ENCODE peak calls at places on chromosomes 6 and 20, in seven cellular contexts. One of them, this sample, is unnamed.
A peak's percentile ranks its signal among the peaks of the same experiment; 100 is the strongest.

GRCh38 chr20:64157878-64158277 is 6.4 kb upstream of the MYT1 start:
- DNase-seq in cardiac fibroblast: no peak
- DNase-seq in T-helper 17 cell: no peak
- DNase-seq in endothelial cell: no peak
- DNase-seq in activated CD8-positive, alpha-beta memory T cell treated with anti-CD3 and anti-CD28 coated beads for 48 hours: no peak
- DNase-seq in stimulated activated CD4-positive, alpha-beta T cell treated with anti-CD3 and anti-CD28 coated beads, Interleukin-2, amount 100 ng/mL, for 48 hours: no peak
- DNase-seq in epithelial cell of esophagus: no peak
- DNase-seq in this sample: no peak

GRCh38 chr20:2771631-2772080 is 28.8 kb downstream of the CPXM1 start:
- DNase-seq in epithelial cell of esophagus: no peak
- DNase-seq in stimulated activated CD4-positive, alpha-beta T cell treated with anti-CD3 and anti-CD28 coated beads, Interleukin-2, amount 100 ng/mL, for 48 hours: no peak
- DNase-seq in cardiac fibroblast: peak; percentile 36
- DNase-seq in activated CD8-positive, alpha-beta memory T cell treated with anti-CD3 and anti-CD28 coated beads for 48 hours: no peak
- DNase-seq in endothelial cell: no peak
- DNase-seq in T-helper 17 cell: no peak
- DNase-seq in this sample: no peak

GRCh38 chr6:54085526-54085925 is 25.7 kb upstream of the MLIP start:
- DNase-seq in activated CD8-positive, alpha-beta memory T cell treated with anti-CD3 and anti-CD28 coated beads for 48 hours: no peak
- DNase-seq in cardiac fibroblast: peak; percentile 58
- DNase-seq in T-helper 17 cell: no peak
- DNase-seq in endothelial cell: no peak
- DNase-seq in stimulated activated CD4-positive, alpha-beta T cell treated with anti-CD3 and anti-CD28 coated beads, Interleukin-2, amount 100 ng/mL, for 48 hours: no peak
- DNase-seq in epithelial cell of esophagus: peak; percentile 13
- DNase-seq in this sample: no peak

GRCh38 chr6:168169624-168170023 is 90.6 kb upstream of the FRMD1 start:
- DNase-seq in stimulated activated CD4-positive, alpha-beta T cell treated with anti-CD3 and anti-CD28 coated beads, Interleukin-2, amount 100 ng/mL, for 48 hours: no peak
- DNase-seq in cardiac fibroblast: no peak
- DNase-seq in activated CD8-positive, alpha-beta memory T cell treated with anti-CD3 and anti-CD28 coated beads for 48 hours: no peak
- DNase-seq in T-helper 17 cell: no peak
- DNase-seq in endothelial cell: no peak
- DNase-seq in epithelial cell of esophagus: no peak
- DNase-seq in this sample: no peak

GRCh38 chr6:118712955-118713354 is 61.6 kb upstream of the CEP85L start:
- DNase-seq in T-helper 17 cell: no peak
- DNase-seq in activated CD8-positive, alpha-beta memory T cell treated with anti-CD3 and anti-CD28 coated beads for 48 hours: no peak
- DNase-seq in endothelial cell: no peak
- DNase-seq in stimulated activated CD4-positive, alpha-beta T cell treated with anti-CD3 and anti-CD28 coated beads, Interleukin-2, amount 100 ng/mL, for 48 hours: no peak
- DNase-seq in epithelial cell of esophagus: peak; percentile 73
- DNase-seq in cardiac fibroblast: peak; percentile 45
- DNase-seq in this sample: no peak

GRCh38 chr6:20826378-20826777 is 292.1 kb downstream of the CDKAL1 start:
- DNase-seq in cardiac fibroblast: peak; percentile 64
- DNase-seq in endothelial cell: no peak
- DNase-seq in epithelial cell of esophagus: peak; percentile 44
- DNase-seq in stimulated activated CD4-positive, alpha-beta T cell treated with anti-CD3 and anti-CD28 coated beads, Interleukin-2, amount 100 ng/mL, for 48 hours: no peak
- DNase-seq in activated CD8-positive, alpha-beta memory T cell treated with anti-CD3 and anti-CD28 coated beads for 48 hours: no peak
- DNase-seq in T-helper 17 cell: no peak
- DNase-seq in this sample: peak; percentile 29

GRCh38 chr6:161067749-161068148 is 76.2 kb downstream of the MAP3K4 start:
- DNase-seq in endothelial cell: no peak
- DNase-seq in activated CD8-positive, alpha-beta memory T cell treated with anti-CD3 and anti-CD28 coated beads for 48 hours: no peak
- DNase-seq in stimulated activated CD4-positive, alpha-beta T cell treated with anti-CD3 and anti-CD28 coated beads, Interleukin-2, amount 100 ng/mL, for 48 hours: no peak
- DNase-seq in cardiac fibroblast: no peak
- DNase-seq in epithelial cell of esophagus: no peak
- DNase-seq in T-helper 17 cell: no peak
- DNase-seq in this sample: peak; percentile 19

GRCh38 chr20:53655909-53656652 is 62.4 kb upstream of the ZNF217 start:
- DNase-seq in epithelial cell of esophagus: peak; percentile 38
- DNase-seq in endothelial cell: no peak
- DNase-seq in stimulated activated CD4-positive, alpha-beta T cell treated with anti-CD3 and anti-CD28 coated beads, Interleukin-2, amount 100 ng/mL, for 48 hours: no peak
- DNase-seq in T-helper 17 cell: no peak
- DNase-seq in activated CD8-positive, alpha-beta memory T cell treated with anti-CD3 and anti-CD28 coated beads for 48 hours: no peak
- DNase-seq in cardiac fibroblast: peak; percentile 35
- DNase-seq in this sample: no peak

GRCh38 chr6:147099974-147100373 is 104.2 kb upstream of the STXBP5 start:
- DNase-seq in activated CD8-positive, alpha-beta memory T cell treated with anti-CD3 and anti-CD28 coated beads for 48 hours: no peak
- DNase-seq in endothelial cell: no peak
- DNase-seq in epithelial cell of esophagus: peak; percentile 18
- DNase-seq in cardiac fibroblast: peak; percentile 70
- DNase-seq in stimulated activated CD4-positive, alpha-beta T cell treated with anti-CD3 and anti-CD28 coated beads, Interleukin-2, amount 100 ng/mL, for 48 hours: no peak
- DNase-seq in T-helper 17 cell: no peak
- DNase-seq in this sample: no peak

GRCh38 chr20:5171790-5172164 is 45.0 kb downstream of the CDS2 start:
- DNase-seq in T-helper 17 cell: no peak
- DNase-seq in stimulated activated CD4-positive, alpha-beta T cell treated with anti-CD3 and anti-CD28 coated beads, Interleukin-2, amount 100 ng/mL, for 48 hours: no peak
- DNase-seq in cardiac fibroblast: no peak
- DNase-seq in endothelial cell: no peak
- DNase-seq in activated CD8-positive, alpha-beta memory T cell treated with anti-CD3 and anti-CD28 coated beads for 48 hours: no peak
- DNase-seq in epithelial cell of esophagus: no peak
- DNase-seq in this sample: no peak

GRCh38 chr6:160978141-160978926 is 13.2 kb upstream of the MAP3K4 start:
- DNase-seq in endothelial cell: no peak
- DNase-seq in cardiac fibroblast: peak; percentile 42
- DNase-seq in stimulated activated CD4-positive, alpha-beta T cell treated with anti-CD3 and anti-CD28 coated beads, Interleukin-2, amount 100 ng/mL, for 48 hours: no peak
- DNase-seq in activated CD8-positive, alpha-beta memory T cell treated with anti-CD3 and anti-CD28 coated beads for 48 hours: no peak
- DNase-seq in epithelial cell of esophagus: peak; percentile 71
- DNase-seq in T-helper 17 cell: no peak
- DNase-seq in this sample: no peak

GRCh38 chr20:62726276-62726675 is 17.6 kb downstream of the NTSR1 start:
- DNase-seq in endothelial cell: no peak
- DNase-seq in epithelial cell of esophagus: no peak
- DNase-seq in activated CD8-positive, alpha-beta memory T cell treated with anti-CD3 and anti-CD28 coated beads for 48 hours: no peak
- DNase-seq in stimulated activated CD4-positive, alpha-beta T cell treated with anti-CD3 and anti-CD28 coated beads, Interleukin-2, amount 100 ng/mL, for 48 hours: no peak
- DNase-seq in T-helper 17 cell: no peak
- DNase-seq in cardiac fibroblast: no peak
- DNase-seq in this sample: no peak

GRCh38 chr6:43184268-43184985 is 2.4 kb downstream of the CUL9 start:
- DNase-seq in T-helper 17 cell: no peak
- DNase-seq in endothelial cell: no peak
- DNase-seq in epithelial cell of esophagus: peak; percentile 20
- DNase-seq in cardiac fibroblast: no peak
- DNase-seq in stimulated activated CD4-positive, alpha-beta T cell treated with anti-CD3 and anti-CD28 coated beads, Interleukin-2, amount 100 ng/mL, for 48 hours: no peak
- DNase-seq in activated CD8-positive, alpha-beta memory T cell treated with anti-CD3 and anti-CD28 coated beads for 48 hours: no peak
- DNase-seq in this sample: no peak

GRCh38 chr6:43966806-43967575 is 160.3 kb downstream of the MRPL14 start:
- DNase-seq in cardiac fibroblast: no peak
- DNase-seq in epithelial cell of esophagus: no peak
- DNase-seq in T-helper 17 cell: no peak
- DNase-seq in activated CD8-positive, alpha-beta memory T cell treated with anti-CD3 and anti-CD28 coated beads for 48 hours: no peak
- DNase-seq in stimulated activated CD4-positive, alpha-beta T cell treated with anti-CD3 and anti-CD28 coated beads, Interleukin-2, amount 100 ng/mL, for 48 hours: no peak
- DNase-seq in endothelial cell: no peak
- DNase-seq in this sample: no peak

GRCh38 chr6:49328051-49328450 is 135.0 kb downstream of the MMUT start:
- DNase-seq in stimulated activated CD4-positive, alpha-beta T cell treated with anti-CD3 and anti-CD28 coated beads, Interleukin-2, amount 100 ng/mL, for 48 hours: no peak
- DNase-seq in T-helper 17 cell: no peak
- DNase-seq in endothelial cell: no peak
- DNase-seq in cardiac fibroblast: peak; percentile 49
- DNase-seq in epithelial cell of esophagus: no peak
- DNase-seq in activated CD8-positive, alpha-beta memory T cell treated with anti-CD3 and anti-CD28 coated beads for 48 hours: no peak
- DNase-seq in this sample: no peak

GRCh38 chr6:74128536-74128935 is 432.5 kb downstream of the CD109 start:
- DNase-seq in cardiac fibroblast: no peak
- DNase-seq in T-helper 17 cell: no peak
- DNase-seq in epithelial cell of esophagus: peak; percentile 10
- DNase-seq in endothelial cell: no peak
- DNase-seq in stimulated activated CD4-positive, alpha-beta T cell treated with anti-CD3 and anti-CD28 coated beads, Interleukin-2, amount 100 ng/mL, for 48 hours: no peak
- DNase-seq in activated CD8-positive, alpha-beta memory T cell treated with anti-CD3 and anti-CD28 coated beads for 48 hours: no peak
- DNase-seq in this sample: no peak

GRCh38 chr6:114282268-114282667 is 60.6 kb downstream of the HS3ST5 start:
- DNase-seq in activated CD8-positive, alpha-beta memory T cell treated with anti-CD3 and anti-CD28 coated beads for 48 hours: no peak
- DNase-seq in epithelial cell of esophagus: no peak
- DNase-seq in endothelial cell: no peak
- DNase-seq in T-helper 17 cell: no peak
- DNase-seq in stimulated activated CD4-positive, alpha-beta T cell treated with anti-CD3 and anti-CD28 coated beads, Interleukin-2, amount 100 ng/mL, for 48 hours: no peak
- DNase-seq in cardiac fibroblast: no peak
- DNase-seq in this sample: peak; percentile 38

GRCh38 chr20:24118781-24119175 is 130.2 kb upstream of the GGTLC1 start:
- DNase-seq in cardiac fibroblast: peak; percentile 61
- DNase-seq in activated CD8-positive, alpha-beta memory T cell treated with anti-CD3 and anti-CD28 coated beads for 48 hours: no peak
- DNase-seq in T-helper 17 cell: no peak
- DNase-seq in epithelial cell of esophagus: peak; percentile 63
- DNase-seq in endothelial cell: no peak
- DNase-seq in stimulated activated CD4-positive, alpha-beta T cell treated with anti-CD3 and anti-CD28 coated beads, Interleukin-2, amount 100 ng/mL, for 48 hours: no peak
- DNase-seq in this sample: peak; percentile 71

GRCh38 chr20:46031014-46031569 is 2.1 kb downstream of the SLC12A5 start:
- DNase-seq in activated CD8-positive, alpha-beta memory T cell treated with anti-CD3 and anti-CD28 coated beads for 48 hours: no peak
- DNase-seq in epithelial cell of esophagus: no peak
- DNase-seq in cardiac fibroblast: no peak
- DNase-seq in stimulated activated CD4-positive, alpha-beta T cell treated with anti-CD3 and anti-CD28 coated beads, Interleukin-2, amount 100 ng/mL, for 48 hours: no peak
- DNase-seq in endothelial cell: no peak
- DNase-seq in T-helper 17 cell: no peak
- DNase-seq in this sample: no peak

GRCh38 chr6:79656134-79656533 is 25.0 kb downstream of the SH3BGRL2 start:
- DNase-seq in endothelial cell: no peak
- DNase-seq in T-helper 17 cell: no peak
- DNase-seq in cardiac fibroblast: no peak
- DNase-seq in epithelial cell of esophagus: peak; percentile 59
- DNase-seq in activated CD8-positive, alpha-beta memory T cell treated with anti-CD3 and anti-CD28 coated beads for 48 hours: no peak
- DNase-seq in stimulated activated CD4-positive, alpha-beta T cell treated with anti-CD3 and anti-CD28 coated beads, Interleukin-2, amount 100 ng/mL, for 48 hours: no peak
- DNase-seq in this sample: no peak

GRCh38 chr20:49426873-49427272 is 55.6 kb downstream of the KCNB1 start:
- DNase-seq in T-helper 17 cell: no peak
- DNase-seq in endothelial cell: no peak
- DNase-seq in stimulated activated CD4-positive, alpha-beta T cell treated with anti-CD3 and anti-CD28 coated beads, Interleukin-2, amount 100 ng/mL, for 48 hours: no peak
- DNase-seq in activated CD8-positive, alpha-beta memory T cell treated with anti-CD3 and anti-CD28 coated beads for 48 hours: no peak
- DNase-seq in cardiac fibroblast: no peak
- DNase-seq in epithelial cell of esophagus: peak; percentile 25
- DNase-seq in this sample: no peak

GRCh38 chr20:37531856-37532255 is 4.2 kb upstream of the BLCAP start:
- DNase-seq in activated CD8-positive, alpha-beta memory T cell treated with anti-CD3 and anti-CD28 coated beads for 48 hours: no peak
- DNase-seq in epithelial cell of esophagus: no peak
- DNase-seq in cardiac fibroblast: no peak
- DNase-seq in T-helper 17 cell: no peak
- DNase-seq in stimulated activated CD4-positive, alpha-beta T cell treated with anti-CD3 and anti-CD28 coated beads, Interleukin-2, amount 100 ng/mL, for 48 hours: no peak
- DNase-seq in endothelial cell: no peak
- DNase-seq in this sample: no peak

GRCh38 chr6:95519228-95520037 is 57.9 kb upstream of the MANEA start:
- DNase-seq in epithelial cell of esophagus: no peak
- DNase-seq in T-helper 17 cell: no peak
- DNase-seq in endothelial cell: no peak
- DNase-seq in cardiac fibroblast: no peak
- DNase-seq in stimulated activated CD4-positive, alpha-beta T cell treated with anti-CD3 and anti-CD28 coated beads, Interleukin-2, amount 100 ng/mL, for 48 hours: no peak
- DNase-seq in activated CD8-positive, alpha-beta memory T cell treated with anti-CD3 and anti-CD28 coated beads for 48 hours: no peak
- DNase-seq in this sample: no peak

GRCh38 chr20:61127311-61128044 is 124.6 kb upstream of the CDH4 start:
- DNase-seq in epithelial cell of esophagus: peak; percentile 50
- DNase-seq in stimulated activated CD4-positive, alpha-beta T cell treated with anti-CD3 and anti-CD28 coated beads, Interleukin-2, amount 100 ng/mL, for 48 hours: no peak
- DNase-seq in endothelial cell: no peak
- DNase-seq in activated CD8-positive, alpha-beta memory T cell treated with anti-CD3 and anti-CD28 coated beads for 48 hours: no peak
- DNase-seq in cardiac fibroblast: no peak
- DNase-seq in T-helper 17 cell: no peak
- DNase-seq in this sample: no peak

GRCh38 chr6:133637874-133638273 is 251.0 kb upstream of the TCF21 start:
- DNase-seq in T-helper 17 cell: no peak
- DNase-seq in stimulated activated CD4-positive, alpha-beta T cell treated with anti-CD3 and anti-CD28 coated beads, Interleukin-2, amount 100 ng/mL, for 48 hours: no peak
- DNase-seq in activated CD8-positive, alpha-beta memory T cell treated with anti-CD3 and anti-CD28 coated beads for 48 hours: no peak
- DNase-seq in endothelial cell: no peak
- DNase-seq in cardiac fibroblast: no peak
- DNase-seq in epithelial cell of esophagus: no peak
- DNase-seq in this sample: no peak

GRCh38 chr20:50582092-50582491 is 71.9 kb downstream of the PTPN1 start:
- DNase-seq in activated CD8-positive, alpha-beta memory T cell treated with anti-CD3 and anti-CD28 coated beads for 48 hours: no peak
- DNase-seq in epithelial cell of esophagus: no peak
- DNase-seq in T-helper 17 cell: no peak
- DNase-seq in cardiac fibroblast: no peak
- DNase-seq in stimulated activated CD4-positive, alpha-beta T cell treated with anti-CD3 and anti-CD28 coated beads, Interleukin-2, amount 100 ng/mL, for 48 hours: no peak
- DNase-seq in endothelial cell: no peak
- DNase-seq in this sample: no peak

GRCh38 chr6:26330835-26331808 is 33.9 kb upstream of the BTN3A2 start:
- DNase-seq in T-helper 17 cell: peak; percentile 22
- DNase-seq in activated CD8-positive, alpha-beta memory T cell treated with anti-CD3 and anti-CD28 coated beads for 48 hours: peak; percentile 54
- DNase-seq in endothelial cell: no peak
- DNase-seq in epithelial cell of esophagus: peak; percentile 67
- DNase-seq in stimulated activated CD4-positive, alpha-beta T cell treated with anti-CD3 and anti-CD28 coated beads, Interleukin-2, amount 100 ng/mL, for 48 hours: peak; percentile 59
- DNase-seq in cardiac fibroblast: peak; percentile 21
- DNase-seq in this sample: peak; percentile 88

GRCh38 chr6:80508885-80509630 is 402.6 kb downstream of the BCKDHB start:
- DNase-seq in T-helper 17 cell: no peak
- DNase-seq in stimulated activated CD4-positive, alpha-beta T cell treated with anti-CD3 and anti-CD28 coated beads, Interleukin-2, amount 100 ng/mL, for 48 hours: no peak
- DNase-seq in activated CD8-positive, alpha-beta memory T cell treated with anti-CD3 and anti-CD28 coated beads for 48 hours: no peak
- DNase-seq in cardiac fibroblast: peak; percentile 36
- DNase-seq in endothelial cell: no peak
- DNase-seq in epithelial cell of esophagus: peak; percentile 69
- DNase-seq in this sample: no peak

GRCh38 chr20:49397525-49397924 is 84.9 kb downstream of the KCNB1 start:
- DNase-seq in epithelial cell of esophagus: peak; percentile 55
- DNase-seq in activated CD8-positive, alpha-beta memory T cell treated with anti-CD3 and anti-CD28 coated beads for 48 hours: no peak
- DNase-seq in cardiac fibroblast: peak; percentile 23
- DNase-seq in stimulated activated CD4-positive, alpha-beta T cell treated with anti-CD3 and anti-CD28 coated beads, Interleukin-2, amount 100 ng/mL, for 48 hours: no peak
- DNase-seq in endothelial cell: no peak
- DNase-seq in T-helper 17 cell: no peak
- DNase-seq in this sample: no peak

GRCh38 chr20:31790401-31790800 is 28.8 kb upstream of the MYLK2 start:
- DNase-seq in T-helper 17 cell: no peak
- DNase-seq in endothelial cell: no peak
- DNase-seq in stimulated activated CD4-positive, alpha-beta T cell treated with anti-CD3 and anti-CD28 coated beads, Interleukin-2, amount 100 ng/mL, for 48 hours: no peak
- DNase-seq in activated CD8-positive, alpha-beta memory T cell treated with anti-CD3 and anti-CD28 coated beads for 48 hours: no peak
- DNase-seq in cardiac fibroblast: no peak
- DNase-seq in epithelial cell of esophagus: no peak
- DNase-seq in this sample: no peak

This sample was measured in DMS 273 treated with DMSO at 0.1 percent for 48 hours.